ENCODE peak calls at places on chromosomes 4 and X, in ten cellular contexts. A, O, P, L, S, F, E, M, Y and W are unnamed samples. For H3K9me3 and H3K36me3, the result is how much of the 10 kb centered on the place peaks cover.

GRCh38 chr4:6377626-6378492 is 94.6 kb downstream of the PPP2R2C start:
- DNase-seq in A (no peak), O (no peak), P (no peak), L (no peak), S (no peak), F (no peak), E (no peak), M (no peak), Y (peak), W (peak)

GRCh38 chr4:38241541-38241940 is 281.3 kb downstream of the PTTG2 start:
- DNase-seq in A (no peak), O (no peak), P (peak), L (no peak), S (no peak), F (no peak), E (no peak), M (no peak), Y (no peak), W (no peak)

GRCh38 chr4:102687373-102687981 is 73.3 kb downstream of the MANBA start:
- DNase-seq in A (no peak), O (no peak), P (peak), L (no peak), S (no peak), F (no peak), E (no peak), M (no peak), Y (no peak), W (no peak)

GRCh38 chr4:59637596-59637995 is 1562.5 kb upstream of the ADGRL3 start:
- DNase-seq in A (no peak), O (no peak), P (no peak), L (no peak), S (no peak), F (no peak), E (no peak), M (no peak), Y (no peak), W (no peak)

GRCh38 chrX:3990569-3990968 is 277.1 kb upstream of the PRKX start:
- DNase-seq in A (no peak), O (no peak), P (no peak), L (no peak), S (no peak), F (no peak), E (no peak), M (no peak), Y (no peak), W (no peak)

GRCh38 chr4:126568652-126569580 is 1063.8 kb upstream of the INTU start:
- DNase-seq in A (no peak), O (no peak), P (no peak), L (no peak), S (no peak), F (no peak), E (no peak), M (no peak), Y (no peak), W (no peak)

GRCh38 chr4:52843958-52844357 is 18.2 kb upstream of the RASL11B start:
- DNase-seq in A (no peak), O (no peak), P (no peak), L (no peak), S (no peak), F (no peak), E (no peak), M (no peak), Y (peak), W (no peak)

GRCh38 chrX:109036624-109037023 is 300.3 kb upstream of the IRS4 start:
- DNase-seq in A (no peak), O (no peak), P (no peak), L (no peak), S (no peak), F (no peak), E (no peak), M (no peak), Y (no peak), W (no peak)

GRCh38 chrX:136880452-136881013 is at the start of gene RBMX:
- DNase-seq in A (peak), O (peak), P (peak), L (peak), S (peak), F (peak), E (peak), M (peak), Y (peak), W (peak)

GRCh38 chr4:13611283-13611842 is 16.2 kb downstream of the BOD1L1 start:
- DNase-seq in A (no peak), O (no peak), P (peak), L (peak), S (no peak), F (no peak), E (no peak), M (no peak), Y (no peak), W (no peak)

GRCh38 chrX:78092296-78092695 is 11.8 kb upstream of the PGK1 start:
- DNase-seq in A (no peak), O (no peak), P (peak), L (peak), S (no peak), F (no peak), E (no peak), M (no peak), Y (no peak), W (no peak)

GRCh38 chrX:16002185-16002584 is 121.2 kb upstream of the GRPR start:
- DNase-seq in A (no peak), O (no peak), P (peak), L (no peak), S (no peak), F (no peak), E (no peak), M (no peak), Y (no peak), W (no peak)

GRCh38 chrX:151754042-151754419 is 19.5 kb downstream of the CNGA2 start:
- DNase-seq in A (peak), O (no peak), P (peak), L (no peak), S (no peak), F (no peak), E (no peak), M (no peak), Y (no peak), W (no peak)

GRCh38 chr4:123748806-123749205 is 352.2 kb downstream of the SPRY1 start:
- DNase-seq in A (no peak), O (no peak), P (no peak), L (no peak), S (no peak), F (no peak), E (no peak), M (no peak), Y (no peak), W (no peak)

GRCh38 chrX:138191998-138192397 is 519.5 kb downstream of the FGF13 start:
- DNase-seq in A (no peak), O (no peak), P (peak), L (peak), S (no peak), F (no peak), E (no peak), M (peak), Y (no peak), W (no peak)

GRCh38 chrX:96424007-96424406 is 260.6 kb upstream of the DIAPH2 start:
- DNase-seq in A (no peak), O (no peak), P (no peak), L (no peak), S (no peak), F (no peak), E (no peak), M (no peak), Y (no peak), W (no peak)

GRCh38 chrX:95884196-95884595 is 800.4 kb upstream of the DIAPH2 start:
- DNase-seq in A (no peak), O (no peak), P (no peak), L (no peak), S (no peak), F (no peak), E (no peak), M (peak), Y (no peak), W (no peak)

GRCh38 chr4:67754288-67754687 is at the start of gene GNRHR:
- DNase-seq in A (no peak), O (no peak), P (no peak), L (no peak), S (no peak), F (no peak), E (no peak), M (no peak), Y (no peak), W (no peak)

GRCh38 chrX:104330966-104331365 is 76.2 kb upstream of the ESX1 start:
- DNase-seq in A (no peak), O (no peak), P (peak), L (no peak), S (no peak), F (no peak), E (no peak), M (no peak), Y (no peak), W (no peak)

GRCh38 chrX:63686878-63687714 is 97.9 kb downstream of the ARHGEF9 start:
- DNase-seq in A (no peak), O (no peak), P (peak), L (peak), S (no peak), F (no peak), E (no peak), M (peak), Y (no peak), W (peak)

GRCh38 chr4:166121897-166122296 is 248.9 kb downstream of the TLL1 start:
- DNase-seq in A (no peak), O (no peak), P (no peak), L (no peak), S (no peak), F (no peak), E (no peak), M (no peak), Y (no peak), W (no peak)

GRCh38 chr4:186726440-186727148 is 2.9 kb upstream of the FAT1 start:
- DNase-seq in A (peak), O (no peak), P (peak), L (no peak), S (peak), F (peak), E (peak), M (peak), Y (peak), W (peak)

DNA sequence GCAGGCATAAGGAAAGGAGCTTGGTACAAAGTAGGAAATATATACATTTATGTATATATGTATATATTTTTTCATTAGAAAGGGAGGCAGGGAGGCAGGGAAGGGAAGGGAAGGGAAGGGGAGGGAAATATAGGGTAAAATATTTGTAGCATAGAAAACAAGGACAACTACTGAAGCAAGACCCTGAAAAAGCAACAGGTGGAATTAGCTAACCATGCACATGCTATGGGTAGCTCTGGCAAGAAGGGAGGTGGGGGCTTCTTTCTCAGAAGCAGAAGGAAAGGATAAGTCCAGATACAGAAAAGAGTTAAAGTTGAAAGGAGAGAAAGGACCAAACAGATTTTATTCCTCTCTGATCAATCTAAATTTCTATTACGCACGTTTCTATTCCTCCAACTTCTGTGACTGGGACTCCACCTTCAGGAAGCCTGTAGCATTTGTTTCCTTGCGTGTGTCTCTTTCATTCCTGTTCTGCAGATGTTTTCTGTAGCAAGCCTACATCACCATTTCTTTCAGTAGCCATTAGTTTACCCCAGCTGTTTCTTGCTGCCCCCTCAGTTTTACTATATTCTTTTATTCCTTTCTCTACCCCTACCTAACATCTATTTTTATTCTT is 82.9 kb downstream of the OR13H1 start:
- DNase-seq in A (no peak), O (no peak), P (peak), L (no peak), S (no peak), F (no peak), E (no peak), M (no peak), Y (no peak), W (no peak)
- TF ChIP-seq CTCF in A (no peak), O (no peak), P (peak), L (no peak), S (no peak), F (no peak), E (no peak), M (no peak), Y (no peak), W (no peak)

GRCh38 chr4:184857446-184858121 is 31.8 kb upstream of the ACSL1 start:
- DNase-seq in A (no peak), O (no peak), P (no peak), L (no peak), S (no peak), F (no peak), E (no peak), M (no peak), Y (no peak), W (no peak)

GRCh38 chr4:184851200-184851541 is 25.4 kb upstream of the ACSL1 start:
- DNase-seq in A (no peak), O (no peak), P (no peak), L (peak), S (no peak), F (no peak), E (no peak), M (no peak), Y (no peak), W (no peak)

GRCh38 chr4:184853385-184853784 is 27.6 kb upstream of the ACSL1 start:
- DNase-seq in A (no peak), O (no peak), P (no peak), L (no peak), S (no peak), F (no peak), E (no peak), M (no peak), Y (no peak), W (no peak)

GRCh38 chr4:184856277-184856609 is 30.5 kb upstream of the ACSL1 start:
- DNase-seq in A (no peak), O (no peak), P (no peak), L (no peak), S (no peak), F (no peak), E (no peak), M (no peak), Y (no peak), W (no peak)

GRCh38 chr4:184854673-184855072 is 28.9 kb upstream of the ACSL1 start:
- DNase-seq in A (no peak), O (no peak), P (no peak), L (peak), S (no peak), F (no peak), E (no peak), M (peak), Y (peak), W (no peak)
- H3K9me3 ChIP-seq in A (under half), O (under half), P (under half), L (under half), S (under half), F (under half), E (under half), M (under half), Y (under half), W (under half)

DNA sequence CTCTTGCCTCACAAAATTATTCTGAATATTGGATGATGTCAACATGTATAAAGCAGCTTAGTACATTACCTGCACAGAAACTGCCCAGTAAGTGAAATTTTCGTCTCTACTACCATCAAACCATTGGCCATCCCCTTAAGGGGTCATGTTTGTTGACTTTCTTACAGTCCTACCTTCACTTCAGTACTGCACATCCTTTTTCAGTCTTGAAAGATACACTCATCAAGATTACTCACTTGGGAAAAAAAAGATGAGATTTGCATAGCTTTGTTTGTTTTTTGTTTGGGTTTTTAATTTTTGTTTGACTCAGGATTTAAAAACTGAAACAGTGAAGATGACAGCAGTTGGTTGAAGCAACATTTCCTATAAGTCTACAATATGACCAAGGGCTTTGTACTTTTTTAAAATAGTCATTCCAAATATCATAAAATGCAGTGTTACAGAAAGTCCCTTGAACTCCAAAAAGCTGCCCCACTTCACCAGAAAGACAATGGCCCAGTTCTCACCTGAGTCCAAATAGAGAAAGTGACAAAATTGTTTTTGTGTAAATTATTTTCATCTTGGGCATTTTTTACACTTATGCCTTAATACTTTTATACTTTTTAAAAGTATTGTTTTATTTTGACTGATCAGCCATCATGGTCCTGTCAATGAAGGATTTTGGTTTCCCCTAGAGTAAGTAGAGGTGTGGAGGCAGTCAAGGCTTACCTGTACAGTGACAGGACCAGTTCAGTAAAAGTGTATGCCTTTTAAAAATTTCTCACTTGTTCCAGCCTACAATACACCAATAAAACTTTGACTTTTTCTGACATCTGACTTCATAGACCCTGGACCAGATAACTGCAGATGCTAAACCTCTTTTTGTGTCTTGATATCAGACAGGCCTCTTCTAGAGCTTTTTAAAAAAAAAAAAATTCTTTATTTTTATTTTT is 59.7 kb upstream of the EDA2R start:
- DNase-seq in A (no peak), O (no peak), P (no peak), L (no peak), S (no peak), F (no peak), E (no peak), M (no peak), Y (no peak), W (no peak)
- H3K36me3 ChIP-seq in A (under half), O (under half), P (under half), L (under half), S (under half), F (under half), E (under half), M (under half), Y (under half), W (under half)

GRCh38 chrX:40470830-40471429 is 109.8 kb upstream of the ATP6AP2 start:
- DNase-seq in A (no peak), O (no peak), P (peak), L (no peak), S (no peak), F (no peak), E (no peak), M (no peak), Y (no peak), W (no peak)
- TF ChIP-seq CTCF in A (no peak), O (no peak), P (no peak), L (no peak), S (no peak), F (no peak), E (no peak), M (no peak), Y (no peak), W (no peak)

GRCh38 chr4:18846313-18846712 is 824.8 kb upstream of the LCORL start:
- DNase-seq in A (no peak), O (no peak), P (no peak), L (no peak), S (no peak), F (no peak), E (no peak), M (no peak), Y (no peak), W (no peak)

GRCh38 chr4:18844726-18845125 is 823.2 kb upstream of the LCORL start:
- DNase-seq in A (no peak), O (no peak), P (peak), L (no peak), S (no peak), F (no peak), E (no peak), M (no peak), Y (no peak), W (no peak)

GRCh38 chr4:18840499-18840898 is 818.9 kb upstream of the LCORL start:
- DNase-seq in A (no peak), O (no peak), P (peak), L (no peak), S (no peak), F (no peak), E (no peak), M (no peak), Y (no peak), W (no peak)

GRCh38 chr4:18847276-18847890 is 825.8 kb upstream of the LCORL start:
- DNase-seq in A (no peak), O (no peak), P (peak), L (no peak), S (no peak), F (no peak), E (peak), M (no peak), Y (no peak), W (no peak)

DNA sequence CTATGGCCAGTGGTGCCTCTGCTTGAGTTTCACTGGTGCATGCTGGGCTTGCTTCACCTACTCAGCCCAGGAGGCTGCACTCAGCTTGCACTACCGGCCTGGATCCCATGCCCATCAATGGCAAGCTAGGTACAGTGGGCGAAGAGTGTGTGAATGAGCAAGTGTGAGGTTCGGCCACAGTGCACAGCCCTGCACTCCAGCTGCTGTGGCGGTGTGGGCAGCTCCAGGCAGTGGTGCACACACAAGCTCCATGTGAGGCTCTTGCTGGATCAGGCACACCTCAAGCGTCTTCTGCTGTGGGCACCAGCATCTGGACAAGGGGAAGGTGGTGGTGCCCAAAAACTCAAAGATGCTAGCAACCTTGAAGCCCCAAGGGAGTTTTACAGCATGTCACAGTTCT is 820.9 kb upstream of the LCORL start:
- DNase-seq in A (no peak), O (no peak), P (no peak), L (no peak), S (no peak), F (no peak), E (no peak), M (no peak), Y (no peak), W (no peak)
- H3K9me3 ChIP-seq in A (under half), O (under half), P (under half), L (under half), S (under half), F (under half), E (under half), M (under half), Y (under half), W (under half)